ENCODE peak calls at places on chromosomes 4 and X, in four cellular contexts. L is IMR-90, S is AG04450, D is neural progenitor cell. Q is an unnamed sample.

GRCh38 chr4:100906973-100907372 is 389.2 kb upstream of the EMCN start:
- DNase-seq in S (no peak), D (no peak), L (no peak), Q (no peak)

GRCh38 chrX:39260965-39261364 is 459.7 kb downstream of the MID1IP1 start:
- DNase-seq in S (no peak), L (no peak), D (no peak), Q (peak; percentile 9)

GRCh38 chr4:26736621-26737020 is 124.0 kb upstream of the STIM2 start:
- DNase-seq in D (no peak), S (no peak), L (peak; percentile 77), Q (no peak)

GRCh38 chr4:179307297-179308136 is 1865.3 kb upstream of the AGA start:
- DNase-seq in D (peak; percentile 71), L (peak; percentile 23), S (peak; percentile 13), Q (no peak)

GRCh38 chr4:155759372-155760252 is 791 bp downstream of the GUCY1B1 start:
- DNase-seq in S (no peak), L (peak; percentile 16), D (peak; percentile 75), Q (peak; percentile 28)

GRCh38 chrX:13693341-13693871 is 4.5 kb downstream of the RAB9A start:
- DNase-seq in S (no peak), D (no peak), L (no peak), Q (no peak)

GRCh38 chr4:36638273-36638811 is 356.9 kb downstream of the DTHD1 start:
- DNase-seq in D (no peak), S (no peak), L (no peak), Q (no peak)

GRCh38 chr4:163808091-163808490 is 313.6 kb downstream of the TMA16 start:
- DNase-seq in S (no peak), L (no peak), D (no peak), Q (no peak)

GRCh38 chrX:150365953-150366911 is 3.1 kb downstream of the MAMLD1 start:
- DNase-seq in L (peak; percentile 64), S (no peak), D (peak; percentile 75), Q (peak; percentile 15)

GRCh38 chr4:156606444-156607197 is 365.0 kb downstream of the PDGFC start:
- DNase-seq in D (no peak), L (peak; percentile 74), S (no peak), Q (no peak)

GRCh38 chrX:85243155-85243554 is 424 bp downstream of the SATL1 start:
- DNase-seq in S (no peak), D (no peak), L (no peak), Q (no peak)
- H3K4me3 ChIP-seq in S (peak overlapping the region; percentile 76), D (peak overlapping the region; percentile 72), L (peak overlapping the region; percentile 90), Q (no peak overlapping the region)

DNA sequence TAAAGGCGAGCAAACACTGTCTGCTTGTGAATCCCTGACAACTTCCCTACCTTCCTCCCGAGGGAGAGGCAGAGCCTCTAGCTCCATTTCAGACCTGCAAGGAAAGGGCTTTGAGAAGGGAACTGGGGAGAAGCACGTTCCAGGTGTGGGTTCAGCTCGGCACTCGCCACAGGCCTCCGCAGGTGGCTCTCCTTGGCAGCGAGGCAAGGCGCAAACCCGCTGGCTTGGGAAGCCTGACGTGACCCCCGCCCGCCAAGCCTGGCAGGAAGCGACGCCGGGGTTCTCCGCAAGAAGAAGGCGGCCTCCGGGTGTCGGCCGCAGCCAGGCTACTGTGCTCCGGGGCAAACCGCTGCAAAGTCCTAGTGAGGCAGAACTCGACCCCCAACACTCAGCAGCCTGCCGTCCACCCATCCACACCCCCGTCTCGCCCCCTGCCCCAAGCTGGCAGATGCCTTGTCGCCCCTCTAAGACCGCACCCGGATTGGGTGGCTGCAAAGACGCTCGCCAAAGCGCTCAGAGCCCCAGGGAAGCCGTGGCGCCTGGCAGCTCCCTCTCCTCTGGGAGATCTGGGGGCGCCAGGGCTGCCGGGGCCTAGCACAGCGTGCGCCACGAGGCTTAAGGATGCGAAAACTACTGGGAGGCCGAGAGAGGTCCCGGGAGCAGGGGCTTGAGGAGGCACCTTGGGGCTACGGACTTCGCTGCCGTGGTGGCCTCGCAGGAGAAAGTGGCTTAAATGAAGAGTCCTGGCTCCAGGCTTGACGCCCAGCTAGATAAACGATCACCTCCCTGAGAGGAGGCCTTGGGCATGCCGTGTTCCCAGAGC is 21.8 kb downstream of the NKX3-2 start:
- DNase-seq in D (no peak), S (no peak), L (no peak), Q (no peak)
- H3K27me3 ChIP-seq in D (peaks cover 90% of the 10 kb centered on the region), S (peaks cover 73% of the 10 kb centered on the region), L (peaks cover 61% of the 10 kb centered on the region), Q (no peaks in the 10 kb centered on the region)

DNA sequence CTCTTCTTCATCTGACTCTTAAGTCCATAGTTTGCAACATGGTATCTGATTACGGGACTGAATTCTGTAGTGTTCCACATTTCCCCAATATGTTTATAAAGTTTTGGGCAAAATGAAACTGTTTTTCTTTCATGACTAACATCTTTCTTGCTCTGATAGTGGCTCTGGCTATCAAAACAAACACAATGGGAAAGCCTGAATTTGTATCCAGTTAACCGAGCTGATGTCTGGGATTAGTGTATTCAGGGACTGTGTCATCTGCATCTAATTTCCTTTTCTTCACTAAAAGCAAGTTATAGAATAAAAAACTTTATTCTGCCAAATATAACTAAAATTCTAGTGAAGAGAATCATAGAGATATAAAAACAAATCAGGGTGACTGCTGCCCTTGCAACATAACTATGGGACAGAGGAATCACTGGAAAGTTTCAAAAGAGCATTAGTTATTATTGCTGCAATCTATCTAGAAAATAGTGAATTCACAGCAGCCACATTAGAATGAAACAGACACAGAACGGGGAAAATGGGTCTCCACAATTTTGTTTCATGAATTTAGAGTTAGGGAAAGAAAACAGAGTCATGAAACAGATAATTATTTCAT is 61.3 kb downstream of the ANTXR2 start:
- DNase-seq in S (peak; percentile 44), D (no peak), L (peak; percentile 94), Q (no peak)
- H3K4me3 ChIP-seq in S (no peak overlapping the region), D (no peak overlapping the region), L (no peak overlapping the region), Q (no peak overlapping the region)

GRCh38 chr4:14910411-14910810 is 91.9 kb upstream of the CPEB2 start:
- DNase-seq in D (no peak), S (no peak), L (no peak), Q (no peak)

GRCh38 chr4:14912426-14912825 is 89.9 kb upstream of the CPEB2 start:
- DNase-seq in L (no peak), D (no peak), S (no peak), Q (no peak)

GRCh38 chr4:14908635-14909034 is 93.6 kb upstream of the CPEB2 start:
- DNase-seq in S (no peak), L (peak; percentile 33), D (no peak), Q (no peak)

GRCh38 chr4:14902337-14902736 is 99.9 kb upstream of the CPEB2 start:
- DNase-seq in L (no peak), D (no peak), S (no peak), Q (no peak)

DNA sequence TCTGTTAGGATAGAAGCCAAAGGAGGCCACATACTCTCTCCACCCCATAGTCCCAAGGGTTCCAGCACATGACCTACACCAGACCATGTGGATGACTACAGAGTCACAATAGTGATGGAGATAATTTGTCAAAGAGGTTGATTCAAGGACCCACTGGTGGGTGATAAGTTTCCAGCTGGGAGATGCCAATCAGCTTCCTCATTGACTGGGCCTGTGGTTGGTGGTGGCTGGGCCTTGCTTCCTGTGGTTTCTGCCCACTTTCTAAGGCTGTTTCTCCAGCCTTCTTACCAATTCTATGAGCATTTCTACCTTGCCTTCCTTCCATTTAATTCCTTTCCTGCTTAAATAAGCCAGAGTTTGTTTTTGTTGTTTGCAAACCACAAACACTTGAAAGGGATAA is 95.5 kb upstream of the CPEB2 start:
- DNase-seq in S (no peak), D (no peak), L (no peak), Q (no peak)
- H3K27me3 ChIP-seq in S (no peaks in the 10 kb centered on the region), D (no peaks in the 10 kb centered on the region), L (peaks cover 14% of the 10 kb centered on the region), Q (no peaks in the 10 kb centered on the region)

GRCh38 chrX:101485212-101486064 is at the start of gene ARMCX4:
- DNase-seq in L (peak; percentile 62), S (peak; percentile 26), D (peak; percentile 82), Q (peak; percentile 3)
- H3K4me3 ChIP-seq in L (peak within 1 kb of the TSS; percentile 45), S (peak within 1 kb of the TSS; percentile 69), D (peak within 1 kb of the TSS; percentile 49), Q (no peak within 1 kb of the TSS)

GRCh38 chr4:30722916-30723270 is 2.7 kb downstream of the PCDH7 start:
- DNase-seq in D (peak; percentile 29), L (no peak), S (no peak), Q (no peak)
- H3K27me3 ChIP-seq in D (peaks cover 48% of the 10 kb centered on the region), L (no peaks in the 10 kb centered on the region), S (no peaks in the 10 kb centered on the region), Q (peaks cover 7% of the 10 kb centered on the region)

GRCh38 chrX:41917517-41917916 is 5.8 kb downstream of the CASK start:
- DNase-seq in D (no peak), L (no peak), S (no peak), Q (no peak)
- H3K4me3 ChIP-seq in D (no peak overlapping the region), L (no peak overlapping the region), S (no peak overlapping the region), Q (no peak overlapping the region)

GRCh38 chr4:25031077-25031606 is 396 bp upstream of the LGI2 start:
- DNase-seq in D (peak; percentile 50), L (no peak), S (no peak), Q (no peak)

GRCh38 chr4:25029479-25030282 is 1.1 kb downstream of the LGI2 start:
- DNase-seq in D (no peak), L (no peak), S (no peak), Q (no peak)

GRCh38 chr4:25032126-25032525 is 1.4 kb upstream of the LGI2 start:
- DNase-seq in D (no peak), S (no peak), L (peak; percentile 5), Q (no peak)

GRCh38 chr4:25030283-25031076 is at the start of gene LGI2:
- DNase-seq in L (no peak), S (no peak), D (peak; percentile 76), Q (peak; percentile 40)
- H3K27me3 ChIP-seq in L (peaks cover 57% of the 10 kb centered on the region), S (peaks cover 43% of the 10 kb centered on the region), D (peaks cover 54% of the 10 kb centered on the region), Q (no peaks in the 10 kb centered on the region)

DNA sequence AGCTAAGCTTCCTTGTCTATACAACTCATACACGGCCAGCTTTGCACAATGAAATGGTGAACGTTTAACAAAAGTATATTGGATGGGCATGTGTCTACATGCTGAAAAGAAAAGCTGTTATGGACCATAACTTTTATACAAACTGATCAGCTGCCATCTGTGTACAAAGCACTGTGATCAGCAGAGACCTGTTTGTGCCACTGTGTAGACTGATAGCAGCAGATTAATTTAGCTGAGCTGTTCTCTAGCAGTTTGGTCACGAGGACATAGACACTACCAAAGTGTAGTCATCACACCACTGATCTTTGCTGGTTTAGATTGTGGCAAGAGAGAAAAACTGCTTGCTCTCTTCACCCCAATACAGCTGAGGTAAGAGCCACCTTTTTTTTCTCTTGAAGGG is 124.5 kb downstream of the RAPGEF2 start:
- DNase-seq in L (peak; percentile 39), D (no peak), S (no peak), Q (no peak)
- H3K4me3 ChIP-seq in L (no peak overlapping the region), D (no peak overlapping the region), S (no peak overlapping the region), Q (no peak overlapping the region)